ENCODE peak calls at places on chromosomes 16 and 17, in five cellular contexts. C is K562, R is H1, Y is HepG2, Z is GM12878. N is an unnamed sample.

GRCh38 chr17:73929860-73930430 is 273.5 kb upstream of the RPL38 start:
- DNase-seq in C (no peak), R (no peak), Y (no peak), Z (no peak), N (no peak)

GRCh38 chr17:45939398-45939797 is 45.0 kb downstream of the MAPT start:
- DNase-seq in C (no peak), R (no peak), Y (no peak), Z (no peak), N (no peak)

GRCh38 chr16:8967437-8967821 is 3.7 kb upstream of the USP7 start:
- DNase-seq in C (peak), R (no peak), Y (no peak), Z (no peak), N (no peak)

GRCh38 chr16:80803341-80804060 is 897 bp downstream of the CDYL2 start:
- DNase-seq in C (peak), R (peak), Y (no peak), Z (no peak), N (no peak)

GRCh38 chr17:55140751-55141150 is 124.0 kb upstream of the HLF start:
- DNase-seq in C (no peak), R (no peak), Y (no peak), Z (no peak), N (no peak)

GRCh38 chr17:17877548-17878358 is 41.0 kb upstream of the SREBF1 start:
- DNase-seq in C (no peak), R (no peak), Y (no peak), Z (no peak), N (no peak)

GRCh38 chr17:31281061-31281460 is 16.0 kb downstream of the OMG start:
- DNase-seq in C (no peak), R (no peak), Y (no peak), Z (no peak), N (no peak)

GRCh38 chr16:11087691-11088431 is 143.5 kb downstream of the CLEC16A start:
- DNase-seq in C (no peak), R (no peak), Y (no peak), Z (no peak), N (no peak)

GRCh38 chr17:69597898-69598692 is 183.6 kb downstream of the MAP2K6 start:
- DNase-seq in C (no peak), R (no peak), Y (no peak), Z (no peak), N (no peak)

GRCh38 chr16:55668337-55669281 is 12.8 kb downstream of the SLC6A2 start:
- DNase-seq in C (no peak), R (no peak), Y (peak), Z (no peak), N (no peak)

GRCh38 chr16:86285938-86286921 is 224.1 kb upstream of the FOXF1 start:
- DNase-seq in C (no peak), R (no peak), Y (no peak), Z (no peak), N (no peak)

GRCh38 chr16:57297856-57298255 is 13.4 kb upstream of the PLLP start:
- DNase-seq in C (no peak), R (no peak), Y (no peak), Z (no peak), N (no peak)

GRCh38 chr17:48530208-48530886 is 464 bp downstream of the HOXB1 start:
- DNase-seq in C (no peak), R (peak), Y (no peak), Z (no peak), N (no peak)

GRCh38 chr17:33292184-33292980 is 713 bp downstream of the ASIC2 start:
- DNase-seq in C (peak), R (peak), Y (no peak), Z (no peak), N (no peak)

GRCh38 chr16:28549301-28549899 is 4.3 kb upstream of the SGF29 start:
- DNase-seq in C (no peak), R (no peak), Y (peak), Z (no peak), N (peak)

GRCh38 chr16:87939562-87940423 is 3.5 kb upstream of the CA5A start:
- DNase-seq in C (peak), R (no peak), Y (peak), Z (no peak), N (no peak)

GRCh38 chr16:88814144-88814502 is 2.4 kb upstream of the APRT start:
- DNase-seq in C (no peak), R (no peak), Y (no peak), Z (no peak), N (no peak)

GRCh38 chr17:56592487-56593072 is 919 bp upstream of the NOG start:
- DNase-seq in C (peak), R (peak), Y (peak), Z (no peak), N (no peak)

GRCh38 chr17:51035436-51035835 is 85.2 kb downstream of the SPAG9 start:
- DNase-seq in C (no peak), R (no peak), Y (no peak), Z (no peak), N (no peak)

GRCh38 chr16:84236671-84237070 is 3.1 kb downstream of the KCNG4 start:
- DNase-seq in C (no peak), R (no peak), Y (no peak), Z (no peak), N (no peak)

GRCh38 chr17:17054636-17055035 is 12.4 kb downstream of the MPRIP start:
- DNase-seq in C (no peak), R (no peak), Y (no peak), Z (no peak), N (no peak)

GRCh38 chr17:38591759-38592241 is 14.0 kb downstream of the SRCIN1 start:
- DNase-seq in C (no peak), R (no peak), Y (no peak), Z (no peak), N (no peak)

GRCh38 chr17:40113961-40114272 is 7.9 kb upstream of the MSL1 start:
- DNase-seq in C (no peak), R (no peak), Y (no peak), Z (no peak), N (no peak)

GRCh38 chr17:79082311-79083190 is 7.9 kb downstream of the ENGASE start:
- DNase-seq in C (peak), R (peak), Y (peak), Z (no peak), N (peak)

DNA sequence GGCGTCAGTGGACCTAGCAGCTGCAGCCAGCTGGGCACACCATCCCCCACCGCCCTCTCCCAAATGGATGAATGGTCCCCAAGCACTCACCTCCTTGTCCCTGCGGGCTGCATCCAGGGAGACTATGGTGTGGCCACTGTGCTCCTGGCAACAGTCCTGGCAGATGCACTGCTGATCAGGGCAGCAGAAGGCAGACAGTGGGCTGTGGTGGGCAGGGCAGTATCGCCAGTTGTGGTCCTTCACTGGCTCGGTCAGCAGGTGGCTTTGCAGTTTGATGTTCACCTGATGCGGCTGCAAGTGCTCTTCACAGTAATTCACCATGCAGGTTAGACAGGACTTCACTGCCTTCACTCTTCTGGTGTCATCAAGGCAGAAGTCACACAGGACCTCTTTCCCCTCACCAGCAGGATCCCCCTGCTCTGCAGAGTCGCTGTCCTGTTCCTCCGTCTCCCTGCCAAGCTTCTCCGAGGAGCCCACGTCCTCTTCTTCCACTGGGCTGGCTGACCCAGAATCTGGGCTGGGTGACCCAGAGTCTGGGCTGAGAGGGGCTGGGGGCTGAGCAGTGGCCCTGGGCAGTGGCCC is 31.6 kb upstream of the FBXW10B start:
- DNase-seq in C (no peak), R (no peak), Y (no peak), Z (no peak), N (no peak)
- TF ChIP-seq SRF in C (no peak), R (no peak), Y (no peak), Z (no peak), N (no peak)

DNA sequence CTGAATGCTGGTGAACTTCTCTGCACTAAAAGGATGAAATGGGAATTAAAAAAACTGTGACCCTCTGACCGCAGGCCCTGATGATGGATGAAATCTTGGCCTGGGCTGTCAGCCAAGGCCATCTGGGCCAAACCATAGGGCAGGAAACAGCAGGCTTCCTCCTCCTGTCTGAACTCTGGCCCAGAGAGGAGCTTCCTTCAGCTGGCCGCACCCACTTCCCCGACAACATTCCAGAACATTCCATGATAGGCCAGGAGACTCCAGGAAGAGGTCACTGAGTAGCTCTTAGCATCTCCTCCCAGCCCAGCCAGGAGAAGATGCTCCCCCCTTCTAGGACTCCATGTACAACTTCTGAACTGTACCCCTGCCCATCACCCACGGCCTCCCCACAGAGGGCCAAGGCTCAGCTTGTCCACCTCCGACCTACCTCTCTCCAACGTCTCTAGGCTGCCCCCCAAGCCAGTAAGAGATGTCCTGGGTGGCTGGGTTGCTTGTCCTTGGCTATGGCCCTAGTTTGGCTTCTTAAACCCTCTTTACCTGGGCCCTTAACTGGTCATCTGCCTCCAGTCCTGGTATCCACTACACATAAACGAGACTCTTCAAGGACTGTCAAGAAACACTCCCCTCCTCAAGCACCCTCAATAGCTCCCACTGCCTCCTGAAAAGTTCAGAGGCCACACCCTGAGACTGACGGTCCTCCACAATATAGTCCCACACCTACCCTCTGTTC is 1.7 kb downstream of the RPH3AL start:
- DNase-seq in C (no peak), R (no peak), Y (peak), Z (no peak), N (no peak)
- TF ChIP-seq SRF in C (no peak), R (no peak), Y (no peak), Z (no peak), N (no peak)

GRCh38 chr17:43905985-43906852 is 1.1 kb downstream of the MPP2 start:
- DNase-seq in C (peak), R (peak), Y (peak), Z (no peak), N (no peak)
- TF ChIP-seq SRF in C (no peak), R (no peak), Y (no peak), Z (no peak), N (no peak)

GRCh38 chr17:76189247-76189646 is 48.2 kb upstream of the FOXJ1 start:
- DNase-seq in C (peak), R (no peak), Y (no peak), Z (no peak), N (no peak)
- TF ChIP-seq SRF in C (no peak), R (no peak), Y (no peak), Z (no peak), N (no peak)

GRCh38 chr17:10652984-10653680 is 4.0 kb downstream of the MYH3 start:
- DNase-seq in C (no peak), R (no peak), Y (no peak), Z (no peak), N (no peak)
- TF ChIP-seq SRF in C (no peak), R (no peak), Y (no peak), Z (no peak), N (no peak)

N was measured in HCT116.